ENCODE peak calls at places on chromosomes 11 and 22, in four cellular contexts. L, Q, C and G are unnamed samples.

GRCh38 chr11:98967005-98967404 is 53.7 kb upstream of the CNTN5 start:
- DNase-seq in C (no peak), Q (no peak), L (no peak), G (no peak)

GRCh38 chr11:18105086-18105801 is 638 bp downstream of the SAAL1 start:
- DNase-seq in L (no peak), C (no peak), Q (no peak), G (no peak)

GRCh38 chr11:62889484-62890437 is 9.1 kb downstream of the SLC3A2 start:
- DNase-seq in Q (no peak), C (no peak), L (no peak), G (no peak)

GRCh38 chr11:129846508-129847335 is 31.1 kb downstream of the TMEM45B start:
- DNase-seq in Q (no peak), L (no peak), C (peak), G (no peak)

GRCh38 chr22:36663581-36663980 is 40.0 kb downstream of the CACNG2 start:
- DNase-seq in Q (no peak), L (no peak), C (no peak), G (no peak)

GRCh38 chr11:9701799-9702198 is 37.9 kb downstream of the SWAP70 start:
- DNase-seq in Q (no peak), C (no peak), L (no peak), G (no peak)

GRCh38 chr22:45638834-45639746 is 32.5 kb upstream of the ATXN10 start:
- DNase-seq in Q (peak), C (no peak), L (no peak), G (no peak)

GRCh38 chr11:15627560-15627959 is 512.8 kb downstream of the INSC start:
- DNase-seq in Q (no peak), L (no peak), C (peak), G (peak)

GRCh38 chr22:50233223-50233622 is 11.6 kb downstream of the TUBGCP6 start:
- DNase-seq in Q (no peak), L (no peak), C (no peak), G (no peak)

GRCh38 chr11:64207247-64208085 is 945 bp downstream of the FERMT3 start:
- DNase-seq in C (no peak), L (no peak), Q (peak), G (no peak)

GRCh38 chr11:68574308-68574707 is 110.0 kb upstream of the GAL start:
- DNase-seq in C (no peak), L (no peak), Q (no peak), G (no peak)

GRCh38 chr11:19164230-19164855 is 37.4 kb downstream of the CSRP3 start:
- DNase-seq in Q (no peak), C (no peak), L (no peak), G (no peak)

GRCh38 chr11:124738713-124739478 is 846 bp upstream of the NRGN start:
- DNase-seq in C (no peak), L (no peak), Q (no peak), G (no peak)
- H3K4me3 ChIP-seq in C (peak), L (no peak), Q (peak), G (peak)

GRCh38 chr11:122523841-122524531 is 131.5 kb upstream of the UBASH3B start:
- DNase-seq in L (no peak), Q (no peak), C (no peak), G (no peak)
- TF ChIP-seq CTCF in L (no peak), Q (no peak), C (no peak), G (no peak)

GRCh38 chr22:20507253-20508066 is at the start of gene MED15:
- DNase-seq in L (peak), Q (peak), C (peak), G (no peak)
- H3K4me3 ChIP-seq in L (peak), Q (peak), C (peak), G (peak)

GRCh38 chr11:110184974-110185597 is 91.9 kb downstream of the ZC3H12C start:
- DNase-seq in C (no peak), L (peak), Q (no peak), G (no peak)
- TF ChIP-seq CTCF in C (no peak), L (no peak), Q (no peak), G (no peak)

GRCh38 chr11:105022998-105023397 is at the start of gene CASP5:
- DNase-seq in Q (no peak), C (no peak), L (no peak), G (no peak)
- H3K4me3 ChIP-seq in Q (no peak), C (no peak), L (no peak), G (no peak)

DNA sequence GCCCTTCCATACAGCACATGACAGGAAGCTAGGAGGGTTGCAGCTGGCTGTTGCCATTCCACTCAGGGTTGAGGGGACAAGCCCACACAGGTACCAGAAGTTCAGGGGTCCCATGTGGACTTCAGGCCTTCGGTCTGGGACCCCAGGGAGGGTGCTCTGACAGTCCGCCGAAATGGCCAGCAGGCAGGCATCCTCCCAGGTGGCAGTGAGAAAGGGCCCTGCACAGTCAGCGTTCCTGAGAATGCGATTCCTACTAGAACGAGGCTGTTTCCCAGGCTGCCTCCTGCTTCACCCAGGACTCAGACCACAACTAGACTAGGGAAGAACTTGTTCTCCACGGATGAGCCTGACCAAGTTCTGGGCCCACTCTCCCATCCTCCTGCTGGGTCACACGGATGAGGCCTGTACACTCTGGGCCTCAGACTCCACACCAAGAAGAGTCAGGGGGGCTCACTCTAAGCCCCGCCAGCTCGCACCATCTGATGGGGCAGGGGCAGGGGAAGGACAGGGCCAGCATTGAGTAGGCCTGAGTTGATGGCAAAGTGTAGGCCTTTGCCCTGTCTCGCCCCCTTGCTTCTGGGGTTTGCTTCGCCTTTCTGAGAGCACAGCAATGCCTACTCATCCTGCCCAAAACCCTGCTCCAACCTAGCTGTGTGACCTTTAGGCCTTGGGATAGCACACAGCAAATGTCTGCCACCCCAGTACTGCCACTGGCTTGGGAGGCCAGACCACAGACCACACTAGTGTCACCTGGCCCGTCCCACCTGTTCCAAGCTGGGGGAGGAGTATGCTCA is 14.0 kb downstream of the KCNQ1OT1 start:
- DNase-seq in L (peak), C (no peak), Q (no peak), G (no peak)
- TF ChIP-seq CTCF in L (no peak), C (no peak), Q (no peak), G (no peak)